ENCODE peak calls at places on chromosomes 6 and 20, in four cellular contexts. P is K562, B is fibroblast of lung, W is PC-3. X is an unnamed sample.

GRCh38 chr20:54267510-54268003 is 59.7 kb downstream of the PFDN4 start:
- DNase-seq in P (no peak), B (peak; percentile 65), W (peak; percentile 91), X (peak; percentile 99)

GRCh38 chr6:23027281-23027680 is 457.9 kb downstream of the HDGFL1 start:
- DNase-seq in P (no peak), B (peak; percentile 12), W (no peak), X (no peak)

GRCh38 chr6:122838060-122838780 is 49.2 kb downstream of the SMPDL3A start:
- DNase-seq in P (no peak), B (peak; percentile 18), W (peak; percentile 52), X (no peak)

GRCh38 chr20:43507150-43508080 is at the start of gene L3MBTL1:
- DNase-seq in P (peak; percentile 78), B (peak; percentile 36), W (peak; percentile 51), X (no peak)

GRCh38 chr20:32749914-32750637 is 6.8 kb upstream of the COMMD7 start:
- DNase-seq in P (peak; percentile 44), B (no peak), W (no peak), X (no peak)

GRCh38 chr6:165220030-165220429 is 89.4 kb downstream of the C6orf118 start:
- DNase-seq in P (no peak), B (no peak), W (no peak), X (no peak)

GRCh38 chr20:61105395-61105794 is 146.7 kb upstream of the CDH4 start:
- DNase-seq in P (no peak), B (no peak), W (no peak), X (no peak)

GRCh38 chr20:24672886-24673677 is 203.7 kb downstream of the SYNDIG1 start:
- DNase-seq in P (no peak), B (peak; percentile 99), W (peak; percentile 97), X (peak; percentile 64)

GRCh38 chr6:105174512-105174911 is 5.3 kb downstream of the POPDC3 start:
- DNase-seq in P (no peak), B (peak; percentile 92), W (peak; percentile 89), X (no peak)

GRCh38 chr6:46777476-46778346 is 15.5 kb upstream of the MEP1A start:
- DNase-seq in P (no peak), B (no peak), W (no peak), X (no peak)

GRCh38 chr20:39885975-39886649 is 802.9 kb downstream of the MAFB start:
- DNase-seq in P (peak; percentile 20), B (peak; percentile 90), W (peak; percentile 13), X (peak; percentile 64)

GRCh38 chr6:66210964-66211363 is 503.9 kb upstream of the EYS start:
- DNase-seq in P (peak; percentile 8), B (no peak), W (peak; percentile 4), X (no peak)

GRCh38 chr6:101114703-101115102 is 233.6 kb upstream of the ASCC3 start:
- DNase-seq in P (no peak), B (peak; percentile 27), W (peak; percentile 58), X (peak; percentile 4)

GRCh38 chr20:57596998-57597939 is 23.0 kb downstream of the ZBP1 start:
- DNase-seq in P (peak; percentile 80), B (peak; percentile 31), W (peak; percentile 72), X (peak; percentile 73)
- H2AFZ ChIP-seq in P (peak overlapping the region; percentile 74), B (no peak overlapping the region), W (peak overlapping the region; percentile 90), X (peak overlapping the region; percentile 72)

DNA sequence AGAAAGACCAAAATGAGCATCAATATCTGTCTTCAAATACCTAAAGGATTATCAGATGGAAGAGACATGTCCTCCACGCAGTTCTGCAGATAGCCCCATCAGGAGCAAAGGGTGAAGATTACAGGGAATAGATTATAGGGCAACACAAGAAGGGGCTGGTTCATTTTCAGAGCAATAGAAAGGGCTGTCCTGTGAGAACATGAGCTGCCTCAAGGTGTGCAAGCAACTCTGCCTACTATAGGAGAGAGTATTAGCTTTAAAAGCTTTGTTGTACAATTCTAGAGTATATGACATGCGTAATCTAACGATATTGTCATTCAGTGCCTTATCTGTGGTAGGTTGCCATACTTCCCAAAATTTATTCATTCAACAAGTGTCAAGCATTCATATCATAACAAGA is 112.7 kb downstream of the NRSN1 start:
- DNase-seq in P (no peak), B (no peak), W (no peak), X (no peak)
- TF ChIP-seq CTCF in P (no peak), B (no peak), W (no peak), X (no peak)

GRCh38 chr6:63805345-63805744 is 169.7 kb downstream of the PHF3 start:
- DNase-seq in P (no peak), B (no peak), W (no peak), X (no peak)
- H2AFZ ChIP-seq in P (no peak overlapping the region), B (no peak overlapping the region), W (no peak overlapping the region), X (no peak overlapping the region)

DNA sequence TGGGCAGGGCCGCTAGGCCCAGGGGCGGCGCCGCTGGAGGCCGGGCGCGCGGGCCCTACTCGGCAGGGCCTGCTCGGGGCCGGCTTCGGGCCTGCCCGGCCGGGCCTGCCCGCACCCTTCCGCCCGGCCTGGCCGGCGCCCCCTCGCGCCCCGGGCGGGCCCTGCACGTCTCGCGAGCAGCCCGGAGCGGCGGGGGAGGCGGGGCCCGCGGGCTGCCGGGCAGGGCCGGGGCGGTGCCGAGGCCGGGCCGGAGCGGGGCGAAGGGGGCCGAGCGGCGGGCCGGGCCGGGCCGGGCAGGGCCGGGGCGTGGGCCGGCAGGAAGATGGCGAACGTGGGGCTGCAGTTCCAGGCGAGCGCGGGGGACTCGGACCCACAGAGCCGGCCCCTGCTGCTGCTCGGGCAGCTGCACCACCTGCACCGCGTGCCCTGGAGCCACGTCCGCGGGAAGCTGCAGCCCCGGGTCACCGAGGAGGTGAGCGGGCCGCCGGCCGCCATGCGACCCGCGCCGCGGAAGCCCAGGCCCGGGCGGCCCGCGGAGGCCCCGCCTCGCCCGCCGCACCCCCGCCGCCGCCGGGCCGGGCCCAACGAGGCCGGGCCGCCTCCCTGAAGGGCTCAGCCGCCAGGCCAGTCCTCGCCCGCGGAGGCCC is at the start of gene NPEPL1:
- DNase-seq in P (no peak), B (peak; percentile 78), W (peak; percentile 88), X (no peak)
- TF ChIP-seq CTCF in P (no peak), B (no peak), W (no peak), X (no peak)

DNA sequence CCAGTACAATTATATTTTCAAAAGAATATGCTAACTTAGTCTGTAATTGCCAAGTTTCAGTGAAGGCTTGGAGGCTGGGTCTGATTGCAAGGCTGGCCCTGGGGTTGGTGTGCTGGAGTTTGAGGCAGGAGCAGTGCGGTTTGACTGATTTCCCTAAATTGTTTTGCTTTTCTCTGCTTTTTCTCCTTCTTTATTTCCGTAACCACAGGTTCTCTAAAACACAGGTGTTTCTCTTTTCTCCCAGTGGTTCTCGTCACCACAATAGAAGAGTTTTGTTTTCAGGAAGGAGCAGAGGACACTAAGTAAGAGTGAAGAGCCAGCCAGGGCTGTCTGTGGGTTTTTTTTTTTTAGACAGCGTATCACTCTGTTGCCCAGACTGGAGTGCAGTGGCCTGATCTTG is 8.2 kb upstream of the SNX9 start:
- DNase-seq in P (no peak), B (no peak), W (no peak), X (no peak)
- H2AFZ ChIP-seq in P (peak overlapping the region; percentile 69), B (no peak overlapping the region), W (no peak overlapping the region), X (no peak overlapping the region)

GRCh38 chr6:11227698-11228097 is 4.8 kb downstream of the NEDD9 start:
- DNase-seq in P (no peak), B (no peak), W (no peak), X (no peak)

GRCh38 chr6:11231564-11232176 is 798 bp downstream of the NEDD9 start:
- DNase-seq in P (no peak), B (peak; percentile 61), W (peak; percentile 61), X (no peak)

GRCh38 chr6:11230158-11231107 is 2.0 kb downstream of the NEDD9 start:
- DNase-seq in P (no peak), B (peak; percentile 50), W (no peak), X (no peak)

GRCh38 chr6:11231108-11231463 is 1.4 kb downstream of the NEDD9 start:
- DNase-seq in P (no peak), B (no peak), W (no peak), X (no peak)

DNA sequence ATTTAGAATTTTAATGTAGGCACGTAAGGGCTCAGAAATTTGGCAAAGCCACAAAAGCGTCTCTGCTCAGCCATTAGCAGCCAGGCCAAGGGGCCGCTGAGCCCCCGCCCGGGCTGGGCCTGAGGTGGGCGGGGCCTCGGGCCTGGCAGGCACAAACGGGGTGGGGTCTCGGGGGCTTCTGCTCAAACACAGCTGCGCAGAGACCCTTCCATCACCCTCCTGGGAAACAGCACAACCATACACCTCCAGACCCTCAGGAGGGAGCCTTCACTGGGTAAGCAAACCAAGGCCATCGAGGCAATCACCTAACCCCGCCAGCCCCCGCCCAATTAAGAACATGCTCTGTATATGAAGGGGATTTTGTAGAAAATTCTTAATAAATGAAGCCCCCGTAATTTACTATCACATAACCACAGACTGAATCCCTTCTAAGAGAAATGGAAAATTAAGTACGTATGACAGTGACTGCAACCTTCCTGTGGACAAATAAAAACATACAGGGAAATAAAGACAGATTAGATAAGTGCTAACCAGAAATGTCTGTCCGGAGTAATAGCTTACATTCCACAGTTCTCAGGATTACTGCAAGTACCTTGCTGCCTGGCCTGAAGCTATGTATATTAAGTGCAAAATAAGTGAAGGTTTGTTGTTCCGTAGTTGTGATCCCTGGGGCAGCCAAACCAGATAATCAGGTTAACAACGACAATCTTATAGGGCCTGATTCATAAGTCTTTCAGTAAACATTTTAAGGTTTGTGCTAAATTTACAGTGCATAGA is 3.0 kb downstream of the NEDD9 start:
- DNase-seq in P (no peak), B (peak; percentile 63), W (peak; percentile 93), X (peak; percentile 94)
- TF ChIP-seq CTCF in P (no peak), B (no peak), W (no peak), X (no peak)

GRCh38 chr6:34696189-34696738 is 303 bp downstream of the ILRUN start:
- DNase-seq in P (no peak), B (peak; percentile 43), W (peak; percentile 24), X (no peak)
- H2AFZ ChIP-seq in P (peak overlapping the region; percentile 86), B (peak overlapping the region; percentile 90), W (peak overlapping the region; percentile 82), X (peak overlapping the region; percentile 93)

X was measured in PC-9.